ENCODE peak calls at places on chromosomes 7 and 10, in ten cellular contexts. K is neural progenitor cell; B is Peyer's patch; N is CD4-positive, CD25-positive, alpha-beta regulatory T cell; E is lower leg skin; Y is fibroblast of pulmonary artery; C is stomach; A is right atrium auricular region; W is keratinocyte; T is esophagus muscularis mucosa. Z is an unnamed sample.

GRCh38 chr7:150380463-150380862 is 1.3 kb downstream of the ZNF775 start:
- DNase-seq in N (no peak), Y (no peak), A (no peak), K (peak), C (no peak), W (no peak), E (no peak), B (no peak), T (no peak), Z (no peak)

GRCh38 chr7:7181519-7182155 is 707 bp upstream of the C1GALT1 start:
- DNase-seq in N (no peak), C (peak), K (peak), A (no peak), E (peak), Y (peak), W (no peak), T (no peak), B (peak), Z (peak)

GRCh38 chr7:128211626-128212025 is 29.5 kb upstream of the LEP start:
- DNase-seq in K (peak), A (no peak), E (no peak), N (no peak), C (no peak), B (no peak), Y (no peak), W (no peak), T (no peak), Z (no peak)

GRCh38 chr10:31709501-31709900 is 219.1 kb downstream of the ARHGAP12 start:
- DNase-seq in B (no peak), C (no peak), W (no peak), T (no peak), A (no peak), K (no peak), N (no peak), E (no peak), Y (no peak), Z (no peak)

GRCh38 chr10:18185621-18186020 is 45.4 kb downstream of the CACNB2 start:
- DNase-seq in N (no peak), A (no peak), Y (no peak), W (no peak), C (no peak), K (no peak), E (no peak), B (no peak), T (no peak), Z (no peak)

GRCh38 chr7:30225863-30226361 is 58.5 kb upstream of the ZNRF2 start:
- DNase-seq in K (no peak), N (no peak), C (peak), W (peak), Y (peak), T (peak), A (no peak), B (peak), E (no peak), Z (peak)

GRCh38 chr7:53119514-53119933 is 84.1 kb downstream of the POM121L12 start:
- DNase-seq in A (no peak), B (no peak), K (no peak), N (no peak), E (no peak), Y (peak), T (no peak), C (no peak), W (no peak), Z (no peak)

GRCh38 chr10:57294698-57295097 is 933.6 kb upstream of the ZWINT start:
- DNase-seq in T (no peak), W (no peak), E (no peak), N (no peak), Y (no peak), K (no peak), A (no peak), B (no peak), C (no peak), Z (no peak)

GRCh38 chr10:74976565-74976964 is 134.9 kb upstream of the SAMD8 start:
- DNase-seq in A (no peak), B (no peak), E (no peak), N (no peak), W (no peak), C (no peak), Y (no peak), T (no peak), K (peak), Z (peak)

GRCh38 chr7:50710441-50711154 is 72.1 kb downstream of the GRB10 start:
- DNase-seq in K (no peak), W (no peak), Y (no peak), T (no peak), B (no peak), E (no peak), N (no peak), C (no peak), A (no peak), Z (no peak)

GRCh38 chr7:158614695-158615094 is 27.1 kb upstream of the PTPRN2 start:
- DNase-seq in K (no peak), C (no peak), W (no peak), E (no peak), A (no peak), B (no peak), N (no peak), Y (peak), T (no peak), Z (no peak)

GRCh38 chr10:85646312-85646711 is 720.3 kb downstream of the GRID1 start:
- DNase-seq in W (peak), A (no peak), K (no peak), C (no peak), N (no peak), T (no peak), E (no peak), Y (peak), B (no peak), Z (no peak)

GRCh38 chr7:126026421-126027088 is 1096.9 kb upstream of the POT1 start:
- DNase-seq in C (no peak), E (no peak), N (no peak), W (no peak), A (no peak), Y (no peak), K (peak), T (no peak), B (no peak), Z (no peak)

GRCh38 chr10:17744395-17744841 is 7.6 kb upstream of the TMEM236 start:
- DNase-seq in C (no peak), T (peak), E (no peak), Y (peak), N (no peak), A (no peak), K (no peak), B (no peak), W (no peak), Z (no peak)

GRCh38 chr10:130463876-130464360 is 327.7 kb downstream of the GLRX3 start:
- DNase-seq in W (no peak), Y (no peak), C (no peak), N (no peak), B (no peak), E (peak), T (no peak), A (peak), K (no peak), Z (no peak)

GRCh38 chr7:149495785-149496641 is 1.6 kb downstream of the ZNF746 start:
- DNase-seq in E (peak), N (no peak), T (no peak), Y (peak), W (no peak), A (peak), C (peak), K (no peak), B (peak), Z (peak)

GRCh38 chr7:43764039-43764789 is 5.7 kb downstream of the BLVRA start:
- DNase-seq in C (peak), Y (peak), A (no peak), N (no peak), T (peak), E (peak), B (peak), K (no peak), W (no peak), Z (no peak)

GRCh38 chr7:130486114-130486962 is 5.5 kb upstream of the MEST start:
- DNase-seq in E (no peak), B (peak), Y (no peak), A (no peak), T (no peak), C (peak), N (peak), W (peak), K (peak), Z (peak)

GRCh38 chr7:101094376-101094775 is 9.1 kb downstream of the TRIM56 start:
- DNase-seq in T (no peak), B (no peak), K (no peak), N (no peak), C (no peak), Y (no peak), E (no peak), W (no peak), A (no peak), Z (no peak)

GRCh38 chr7:156109076-156109475 is 296.8 kb upstream of the SHH start:
- DNase-seq in T (no peak), C (no peak), W (no peak), N (no peak), E (no peak), B (no peak), A (no peak), Y (no peak), K (no peak), Z (no peak)

GRCh38 chr10:57716884-57717283 is 550.8 kb downstream of the IPMK start:
- DNase-seq in N (no peak), Y (peak), E (no peak), T (no peak), C (no peak), B (no peak), K (peak), A (no peak), W (no peak), Z (peak)

GRCh38 chr10:111078505-111079185 is 1.8 kb downstream of the ADRA2A start:
- DNase-seq in C (no peak), Y (no peak), N (no peak), E (no peak), T (no peak), A (no peak), K (peak), W (no peak), B (no peak), Z (no peak)

GRCh38 chr10:119412244-119412750 is 130.2 kb downstream of the RGS10 start:
- DNase-seq in Y (peak), T (no peak), N (no peak), C (peak), K (no peak), W (no peak), E (peak), A (peak), B (peak), Z (no peak)

GRCh38 chr7:21450876-21451275 is 23.0 kb downstream of the SP4 start:
- DNase-seq in Y (no peak), A (no peak), K (no peak), N (no peak), W (no peak), C (no peak), E (no peak), B (no peak), T (no peak), Z (no peak)

GRCh38 chr7:140212100-140212881 is 35.5 kb upstream of the KDM7A start:
- DNase-seq in C (peak), N (peak), W (peak), T (no peak), K (no peak), A (no peak), E (peak), B (peak), Y (no peak), Z (peak)

GRCh38 chr10:74824184-74825032 is 2.0 kb upstream of the KAT6B start:
- DNase-seq in C (no peak), B (peak), W (no peak), T (no peak), Y (peak), N (no peak), E (peak), A (no peak), K (peak), Z (peak)

GRCh38 chr10:12512292-12513002 is 163.1 kb downstream of the CAMK1D start:
- DNase-seq in E (peak), W (no peak), K (no peak), Y (no peak), C (no peak), A (peak), B (no peak), N (no peak), T (no peak), Z (no peak)

GRCh38 chr10:47143072-47143471 is 156.9 kb upstream of the GDF10 start:
- DNase-seq in N (no peak), W (no peak), B (no peak), C (no peak), T (peak), A (no peak), Y (no peak), E (no peak), K (no peak), Z (no peak)

GRCh38 chr7:135772639-135773019 is 24.0 kb upstream of the FAM180A start:
- DNase-seq in Y (peak), T (no peak), C (no peak), K (peak), B (no peak), A (peak), W (no peak), E (no peak), N (no peak), Z (no peak)

GRCh38 chr7:22581099-22581498 is 81.1 kb upstream of the STEAP1B start:
- DNase-seq in W (no peak), K (no peak), C (no peak), Y (no peak), T (no peak), N (no peak), E (no peak), A (no peak), B (no peak), Z (no peak)

GRCh38 chr7:22586101-22586805 is 86.3 kb upstream of the STEAP1B start:
- DNase-seq in T (no peak), W (no peak), K (no peak), A (no peak), B (no peak), E (no peak), C (no peak), Y (no peak), N (no peak), Z (no peak)

GRCh38 chr7:22586806-22587180 is 86.8 kb upstream of the STEAP1B start:
- DNase-seq in K (peak), W (no peak), B (no peak), T (no peak), Y (peak), E (no peak), A (no peak), N (no peak), C (no peak), Z (no peak)

GRCh38 chr7:22582860-22583640 is 83.1 kb upstream of the STEAP1B start:
- DNase-seq in E (no peak), Y (peak), W (peak), K (peak), N (no peak), B (peak), T (no peak), A (no peak), C (peak), Z (peak)

GRCh38 chr7:22584179-22584578 is 84.2 kb upstream of the STEAP1B start:
- DNase-seq in Y (no peak), A (no peak), K (no peak), T (no peak), C (no peak), E (no peak), B (no peak), N (no peak), W (no peak), Z (no peak)
- H3K4me3 ChIP-seq in Y (no peak), A (no peak), K (no peak), T (no peak), C (no peak), E (no peak), B (no peak), N (no peak), W (no peak), Z (no peak)

GRCh38 chr7:123346771-123347170 is 147.0 kb upstream of the SLC13A1 start:
- DNase-seq in A (no peak), C (no peak), E (no peak), N (no peak), B (no peak), K (no peak), T (no peak), W (no peak), Y (no peak), Z (no peak)

GRCh38 chr7:123351506-123352225 is 151.9 kb upstream of the SLC13A1 start:
- DNase-seq in Y (peak), T (no peak), W (no peak), E (no peak), A (no peak), N (no peak), B (no peak), K (no peak), C (no peak), Z (peak)

GRCh38 chr7:123351027-123351426 is 151.3 kb upstream of the SLC13A1 start:
- DNase-seq in Y (no peak), E (no peak), A (no peak), N (no peak), T (no peak), K (no peak), C (no peak), B (no peak), W (no peak), Z (no peak)

GRCh38 chr7:123352226-123352550 is 152.4 kb upstream of the SLC13A1 start:
- DNase-seq in W (no peak), K (no peak), A (no peak), N (no peak), E (no peak), T (no peak), B (no peak), Y (no peak), C (no peak), Z (no peak)

GRCh38 chr7:123348700-123349099 is 148.9 kb upstream of the SLC13A1 start:
- DNase-seq in Y (no peak), K (no peak), T (no peak), N (no peak), B (no peak), A (no peak), E (no peak), W (no peak), C (no peak), Z (no peak)
- H3K4me3 ChIP-seq in Y (no peak), K (no peak), T (no peak), N (no peak), B (no peak), A (no peak), E (no peak), W (no peak), C (no peak), Z (no peak)

DNA sequence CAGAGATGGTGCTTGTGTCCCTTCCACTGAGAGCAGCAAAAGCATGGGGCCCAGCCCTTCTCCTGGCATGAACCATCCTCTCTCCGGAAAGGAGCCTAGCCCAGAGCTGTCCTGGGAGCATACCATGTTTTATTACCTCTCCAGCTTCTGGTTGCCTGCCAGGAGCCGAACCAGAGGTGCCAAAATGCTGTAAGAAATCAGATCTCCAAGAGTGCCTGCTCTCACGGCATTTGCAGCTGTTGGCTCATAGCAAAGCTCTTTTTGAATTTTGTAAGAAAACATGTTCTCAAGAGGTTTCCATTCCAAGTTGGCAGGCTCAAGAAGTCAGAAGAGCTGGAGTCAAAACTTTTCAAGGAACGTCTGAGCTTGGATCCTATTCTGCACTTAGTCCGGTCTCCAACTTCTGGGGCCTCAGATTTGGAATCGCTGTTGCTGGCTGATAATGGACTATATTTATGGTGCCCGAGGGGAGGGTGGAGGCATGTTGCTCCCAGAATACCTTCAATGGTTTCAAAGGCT is 211.7 kb upstream of the MKI67 start:
- DNase-seq in Y (no peak), C (no peak), A (no peak), W (no peak), N (no peak), T (no peak), B (no peak), E (no peak), K (no peak), Z (no peak)
- H3K4me3 ChIP-seq in Y (no peak), C (no peak), A (no peak), W (no peak), N (no peak), T (no peak), B (no peak), E (no peak), K (no peak), Z (no peak)

GRCh38 chr10:133355991-133356390 is 1.8 kb downstream of the FUOM start:
- DNase-seq in B (no peak), A (no peak), W (no peak), E (no peak), K (no peak), N (no peak), T (no peak), C (no peak), Y (no peak), Z (no peak)

GRCh38 chr10:133355266-133355665 is 2.6 kb downstream of the FUOM start:
- DNase-seq in C (no peak), W (no peak), T (no peak), B (no peak), A (no peak), E (no peak), N (no peak), K (no peak), Y (no peak), Z (no peak)

GRCh38 chr10:133356953-133357292 is 896 bp downstream of the FUOM start:
- DNase-seq in N (no peak), E (no peak), B (no peak), K (no peak), W (no peak), A (no peak), C (no peak), Y (no peak), T (no peak), Z (no peak)

GRCh38 chr10:133357293-133358151 is at the start of gene FUOM:
- DNase-seq in W (no peak), B (peak), E (no peak), N (peak), A (no peak), T (no peak), C (no peak), Y (peak), K (peak), Z (peak)

DNA sequence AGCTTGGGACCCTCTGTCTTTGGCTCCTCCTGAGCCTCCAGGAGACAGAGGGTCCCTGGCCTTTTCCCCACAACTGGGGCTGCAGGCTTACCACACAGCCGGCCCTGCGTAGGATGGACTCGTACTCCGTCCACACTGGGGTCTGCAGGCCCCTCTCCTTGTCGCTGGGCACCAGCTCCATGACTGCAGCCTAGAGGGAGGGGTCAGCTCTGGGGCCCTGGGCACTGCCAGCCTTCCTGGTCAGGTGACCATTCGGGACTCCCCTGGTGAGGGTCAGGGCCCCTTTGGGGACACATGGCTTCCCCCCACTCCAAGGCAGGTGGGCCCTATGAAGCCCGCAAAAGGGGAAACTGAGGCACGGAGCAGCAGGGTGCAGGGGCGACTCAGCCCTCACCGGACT is 1.3 kb downstream of the FUOM start:
- DNase-seq in B (no peak), K (no peak), A (no peak), W (no peak), C (no peak), E (no peak), Y (no peak), N (no peak), T (no peak), Z (no peak)
- H3K4me3 ChIP-seq in B (peak), K (peak), A (peak), W (peak), C (peak), E (no peak), Y (peak), N (no peak), T (peak), Z (peak)

GRCh38 chr10:72379776-72380175 is 25.1 kb upstream of the DNAJB12 start:
- DNase-seq in C (no peak), T (no peak), W (no peak), K (no peak), A (no peak), E (peak), Y (no peak), N (no peak), B (no peak), Z (no peak)
- H3K4me3 ChIP-seq in C (no peak), T (no peak), W (no peak), K (peak), A (no peak), E (no peak), Y (no peak), N (no peak), B (no peak), Z (no peak)